ENCODE peak calls at places on chromosomes 1 and 21, in ten cellular contexts. A, Z, C, X, V, E, D, K, R and P are unnamed samples.

GRCh38 chr1:109821221-109821669 is 57.5 kb upstream of the EPS8L3 start:
- DNase-seq in A (peak; percentile 99), Z (no peak), C (peak; percentile 34), X (peak; percentile 69), V (peak; percentile 89), E (peak; percentile 88), D (no peak), K (peak; percentile 95), R (peak; percentile 85), P (no peak)

GRCh38 chr1:23925279-23925678 is 12.1 kb upstream of the CNR2 start:
- DNase-seq in A (no peak), Z (no peak), C (no peak), X (no peak), V (no peak), E (no peak), D (no peak), K (no peak), R (no peak), P (no peak)

GRCh38 chr1:72830606-72831390 is 548.5 kb upstream of the NEGR1 start:
- DNase-seq in A (no peak), Z (no peak), C (no peak), X (no peak), V (no peak), E (no peak), D (no peak), K (no peak), R (no peak), P (no peak)

GRCh38 chr1:43317817-43318471 is 17.2 kb downstream of the TIE1 start:
- DNase-seq in A (peak; percentile 48), Z (no peak), C (no peak), X (no peak), V (peak; percentile 50), E (no peak), D (peak; percentile 32), K (no peak), R (no peak), P (no peak)

GRCh38 chr1:54559771-54560231 is 11.8 kb downstream of the ACOT11 start:
- DNase-seq in A (no peak), Z (no peak), C (no peak), X (peak; percentile 92), V (no peak), E (no peak), D (peak; percentile 98), K (no peak), R (no peak), P (no peak)

GRCh38 chr21:43361493-43362296 is 65.2 kb downstream of the SIK1 start:
- DNase-seq in A (peak; percentile 33), Z (peak; percentile 95), C (peak; percentile 71), X (peak; percentile 81), V (peak; percentile 64), E (peak; percentile 90), D (peak; percentile 55), K (peak; percentile 75), R (peak; percentile 32), P (peak; percentile 52)

GRCh38 chr1:197868751-197869501 is 33.5 kb upstream of the C1orf53 start:
- DNase-seq in A (peak; percentile 76), Z (peak; percentile 66), C (peak; percentile 42), X (no peak), V (no peak), E (peak; percentile 69), D (peak; percentile 73), K (peak; percentile 82), R (peak; percentile 16), P (no peak)

GRCh38 chr1:112388436-112388835 is 7.6 kb upstream of the CTTNBP2NL start:
- DNase-seq in A (peak; percentile 60), Z (no peak), C (no peak), X (no peak), V (no peak), E (no peak), D (no peak), K (peak; percentile 83), R (no peak), P (no peak)

GRCh38 chr21:33231526-33231925 is 1.8 kb downstream of the IFNAR2 start:
- DNase-seq in A (no peak), Z (peak; percentile 71), C (no peak), X (no peak), V (no peak), E (no peak), D (no peak), K (no peak), R (no peak), P (no peak)

GRCh38 chr1:39675220-39675619 is 3.3 kb upstream of the NT5C1A start:
- DNase-seq in A (no peak), Z (no peak), C (no peak), X (no peak), V (no peak), E (peak; percentile 84), D (no peak), K (no peak), R (no peak), P (no peak)

DNA sequence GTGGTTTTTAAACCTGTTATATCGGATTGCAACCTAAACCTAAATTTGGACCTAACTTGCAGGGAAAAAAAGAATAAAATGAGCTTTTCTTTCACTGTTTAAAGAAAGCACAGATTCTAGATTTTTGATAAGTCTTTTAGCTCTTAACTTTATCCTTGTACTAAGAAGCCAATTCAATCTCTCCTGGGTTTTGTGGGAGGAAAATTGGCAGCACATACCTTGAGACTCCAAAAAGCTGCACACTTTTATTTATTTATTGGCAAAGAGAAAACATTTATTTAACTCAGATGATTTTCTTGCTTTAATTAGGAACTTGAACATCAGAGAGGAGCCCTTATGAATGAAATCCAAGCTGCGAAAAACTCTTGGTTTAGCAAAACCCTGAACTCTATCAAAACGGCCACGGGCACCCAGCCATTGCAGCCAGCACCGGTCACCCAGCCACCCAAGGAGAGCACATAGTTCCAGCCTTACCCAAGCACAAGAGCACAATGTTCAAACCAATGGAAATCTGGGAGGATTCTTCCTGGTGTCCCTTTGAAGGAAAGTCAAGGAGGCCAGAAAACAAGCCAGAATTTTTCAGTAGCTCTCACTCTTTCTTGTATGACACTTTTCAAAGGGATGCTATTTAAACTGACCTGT is 10.1 kb upstream of the CACYBP start:
- DNase-seq in A (no peak), Z (no peak), C (no peak), X (no peak), V (peak; percentile 50), E (no peak), D (no peak), K (no peak), R (no peak), P (no peak)
- H3K4me3 ChIP-seq in A (no peak overlapping the region), Z (peak overlapping the region; percentile 61), C (no peak overlapping the region), X (no peak overlapping the region), V (no peak overlapping the region), E (no peak overlapping the region), D (no peak overlapping the region), K (no peak overlapping the region), R (no peak overlapping the region), P (peak overlapping the region; percentile 14)

GRCh38 chr1:219805191-219805590 is 123.2 kb downstream of the SLC30A10 start:
- DNase-seq in A (no peak), Z (no peak), C (no peak), X (no peak), V (no peak), E (no peak), D (no peak), K (no peak), R (no peak), P (no peak)
- TF ChIP-seq CTCF in A (peak; percentile 8), Z (no peak), C (no peak), X (peak; percentile 24), V (no peak), E (no peak), D (no peak), K (no peak), R (peak; percentile 18), P (no peak)

DNA sequence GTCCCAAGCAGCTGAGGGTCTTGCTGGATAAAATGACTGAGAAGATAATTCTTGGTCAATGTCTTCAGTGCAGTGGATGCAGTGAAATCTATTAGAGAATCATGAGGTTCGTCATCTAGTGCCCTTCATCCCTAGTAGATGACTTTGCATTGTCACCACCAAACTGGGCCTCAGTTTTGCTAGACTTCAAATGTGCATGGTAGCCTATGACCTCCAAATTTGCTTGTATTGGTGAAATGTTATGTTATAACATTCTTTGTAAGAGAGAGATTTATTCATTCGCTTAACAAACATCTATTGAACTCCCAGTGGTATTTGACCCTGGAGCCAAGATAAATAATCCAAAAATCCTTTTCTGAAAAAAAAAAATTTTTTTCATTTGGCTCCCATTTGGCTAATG is 183.8 kb downstream of the LMX1A start:
- DNase-seq in A (no peak), Z (no peak), C (no peak), X (no peak), V (no peak), E (no peak), D (no peak), K (no peak), R (no peak), P (no peak)
- H3K4me3 ChIP-seq in A (no peak overlapping the region), Z (no peak overlapping the region), C (no peak overlapping the region), X (no peak overlapping the region), V (no peak overlapping the region), E (no peak overlapping the region), D (no peak overlapping the region), K (no peak overlapping the region), R (no peak overlapping the region), P (no peak overlapping the region)

GRCh38 chr1:180156201-180156600 is 1.5 kb downstream of the QSOX1 start:
- DNase-seq in A (no peak), Z (no peak), C (no peak), X (no peak), V (no peak), E (no peak), D (no peak), K (no peak), R (no peak), P (no peak)

GRCh38 chr1:180154003-180154324 is 705 bp upstream of the QSOX1 start:
- DNase-seq in A (no peak), Z (no peak), C (no peak), X (no peak), V (no peak), E (no peak), D (no peak), K (no peak), R (no peak), P (no peak)

GRCh38 chr1:180155202-180155682 is 573 bp downstream of the QSOX1 start:
- DNase-seq in A (no peak), Z (peak; percentile 24), C (peak; percentile 35), X (no peak), V (no peak), E (no peak), D (peak; percentile 28), K (peak; percentile 15), R (no peak), P (peak; percentile 11)

GRCh38 chr1:180153032-180153431 is 1.6 kb upstream of the QSOX1 start:
- DNase-seq in A (no peak), Z (no peak), C (no peak), X (no peak), V (no peak), E (no peak), D (no peak), K (no peak), R (no peak), P (no peak)

DNA sequence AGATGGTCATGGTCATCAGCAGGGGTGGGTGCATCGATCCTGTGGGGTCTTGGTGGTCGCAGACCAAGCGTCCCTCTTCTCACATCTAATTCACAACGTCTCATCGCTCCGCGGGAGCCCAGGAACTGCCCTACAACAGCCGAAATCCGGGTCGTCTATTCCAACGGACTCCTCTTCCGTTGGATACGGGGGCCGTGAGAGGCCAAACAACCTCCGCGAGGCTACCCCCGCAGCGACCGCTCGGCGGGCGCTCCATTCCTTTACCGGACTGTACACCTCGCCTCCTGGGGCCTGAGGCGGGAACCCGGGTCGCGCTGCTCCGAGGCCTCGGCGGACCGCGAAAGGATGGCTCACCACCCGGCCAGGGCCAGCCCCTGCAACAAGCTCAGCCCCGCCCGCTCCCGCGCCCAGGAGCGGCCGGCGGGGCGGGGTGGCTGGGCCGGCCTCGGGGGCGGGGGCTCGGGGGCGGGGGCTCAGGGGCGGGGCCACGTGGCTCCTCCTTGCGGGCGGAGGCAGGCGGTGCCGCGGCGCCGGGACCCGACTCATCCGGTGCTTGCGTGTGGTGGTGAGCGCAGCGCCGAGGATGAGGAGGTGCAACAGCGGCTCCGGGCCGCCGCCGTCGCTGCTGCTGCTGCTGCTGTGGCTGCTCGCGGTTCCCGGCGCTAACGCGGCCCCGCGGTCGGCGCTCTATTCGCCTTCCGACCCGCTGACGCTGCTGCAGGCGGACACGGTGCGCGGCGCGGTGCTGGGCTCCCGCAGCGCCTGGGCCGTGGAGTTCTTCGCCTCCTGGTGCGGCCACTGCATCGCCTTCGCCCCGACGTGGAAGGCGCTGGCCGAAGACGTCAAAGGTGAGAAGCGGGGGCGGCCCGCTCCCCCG is at the start of gene QSOX1:
- DNase-seq in A (peak; percentile 78), Z (peak; percentile 94), C (peak; percentile 92), X (peak; percentile 94), V (peak; percentile 98), E (peak; percentile 63), D (peak; percentile 90), K (peak; percentile 85), R (no peak), P (peak; percentile 83)
- TF ChIP-seq CTCF in A (no peak), Z (no peak), C (no peak), X (no peak), V (peak; percentile 40), E (peak; percentile 8), D (peak; percentile 13), K (no peak), R (no peak), P (no peak)